ENCODE peak calls at places on chromosomes 6 and 20, in ten cellular contexts. T, Y, G, F, U, N, H, O, K and X are unnamed samples.
A peak's percentile ranks its signal among the peaks of the same experiment; 100 is the strongest.

GRCh38 chr6:123940551-123940950 is 136.9 kb downstream of the NKAIN2 start:
- DNase-seq in T (no peak), Y (no peak), G (no peak), F (no peak), U (no peak), N (no peak), H (no peak), O (no peak), K (no peak), X (no peak)

GRCh38 chr20:53737404-53738038 is 143.9 kb upstream of the ZNF217 start:
- DNase-seq in T (peak; percentile 58), Y (peak; percentile 60), G (no peak), F (no peak), U (no peak), N (no peak), H (no peak), O (peak; percentile 29), K (peak; percentile 16), X (peak; percentile 14)

GRCh38 chr20:46282669-46283068 is 25.6 kb downstream of the CDH22 start:
- DNase-seq in T (no peak), Y (no peak), G (no peak), F (no peak), U (no peak), N (no peak), H (no peak), O (no peak), K (no peak), X (no peak)

GRCh38 chr6:13327691-13328075 is 654 bp downstream of the TBC1D7 start:
- DNase-seq in T (no peak), Y (no peak), G (no peak), F (no peak), U (no peak), N (no peak), H (no peak), O (peak; percentile 35), K (no peak), X (peak; percentile 43)

GRCh38 chr6:100202417-100203194 is 208.6 kb upstream of the MCHR2 start:
- DNase-seq in T (peak; percentile 92), Y (peak; percentile 79), G (no peak), F (no peak), U (no peak), N (no peak), H (no peak), O (peak; percentile 94), K (peak; percentile 94), X (no peak)

GRCh38 chr20:17620371-17621228 is 50.7 kb downstream of the DSTN start:
- DNase-seq in T (no peak), Y (no peak), G (no peak), F (no peak), U (no peak), N (no peak), H (peak; percentile 4), O (no peak), K (no peak), X (no peak)

GRCh38 chr6:54008589-54008988 is 102.7 kb upstream of the MLIP start:
- DNase-seq in T (no peak), Y (no peak), G (no peak), F (no peak), U (no peak), N (no peak), H (no peak), O (no peak), K (no peak), X (no peak)

GRCh38 chr20:22560817-22561216 is 23.6 kb downstream of the FOXA2 start:
- DNase-seq in T (no peak), Y (no peak), G (no peak), F (no peak), U (no peak), N (no peak), H (no peak), O (no peak), K (no peak), X (no peak)

GRCh38 chr6:135372758-135373157 is 124.8 kb downstream of the AHI1 start:
- DNase-seq in T (no peak), Y (no peak), G (no peak), F (no peak), U (no peak), N (no peak), H (no peak), O (no peak), K (no peak), X (no peak)

GRCh38 chr6:2960935-2961334 is 10.4 kb downstream of the SERPINB6 start:
- DNase-seq in T (no peak), Y (no peak), G (no peak), F (no peak), U (no peak), N (no peak), H (no peak), O (peak; percentile 38), K (no peak), X (no peak)

GRCh38 chr6:78619016-78619415 is 248.3 kb upstream of the IRAK1BP1 start:
- DNase-seq in T (no peak), Y (no peak), G (no peak), F (no peak), U (no peak), N (no peak), H (no peak), O (no peak), K (no peak), X (no peak)

GRCh38 chr20:14446446-14446845 is 109.0 kb upstream of the FLRT3 start:
- DNase-seq in T (no peak), Y (no peak), G (no peak), F (no peak), U (no peak), N (no peak), H (no peak), O (no peak), K (peak; percentile 37), X (no peak)

GRCh38 chr6:97586344-97586743 is 303.3 kb upstream of the MMS22L start:
- DNase-seq in T (peak; percentile 34), Y (peak; percentile 4), G (no peak), F (peak; percentile 8), U (no peak), N (no peak), H (no peak), O (no peak), K (peak; percentile 8), X (peak; percentile 14)

GRCh38 chr20:44073011-44073674 is 113.8 kb downstream of the JPH2 start:
- DNase-seq in T (no peak), Y (no peak), G (no peak), F (no peak), U (no peak), N (no peak), H (no peak), O (no peak), K (no peak), X (no peak)

GRCh38 chr6:5425267-5425666 is 164.0 kb downstream of the FARS2 start:
- DNase-seq in T (no peak), Y (no peak), G (no peak), F (no peak), U (no peak), N (no peak), H (no peak), O (no peak), K (no peak), X (no peak)